ENCODE peak calls at places on chromosomes 11 and 22, in nine cellular contexts. One of them, this sample, is unnamed.

GRCh38 chr11:19474954-19475811 is 234.4 kb upstream of the E2F8 start:
- DNase-seq in activated T-helper 1 cell treated with Interleukin-2 at 50 U/mL for 16 hours: no peak
- DNase-seq in lower leg skin: no peak
- DNase-seq in nephron progenitor cell: no peak
- DNase-seq in activated CD8-positive, alpha-beta T cell treated with anti-CD3 and anti-CD28 coated beads, Interleukin-2, amount 10 ng/mL, durations not matched to agents 7 days and 5 days: no peak
- DNase-seq in NCI-H1105 treated with DMSO at 0.1 percent for 48 hours: no peak
- DNase-seq in stimulated activated CD8-positive, alpha-beta memory T cell treated with anti-CD3 and anti-CD28 coated beads, Interleukin-15, amount 100 ng/mL, for 4 hours: no peak
- DNase-seq in OCI-M1: no peak
- DNase-seq in prostate gland: no peak
- DNase-seq in this sample: no peak

GRCh38 chr11:10688401-10688800 is 5.2 kb downstream of the IRAG1 start:
- DNase-seq in activated T-helper 1 cell treated with Interleukin-2 at 50 U/mL for 16 hours: no peak
- DNase-seq in lower leg skin: no peak
- DNase-seq in nephron progenitor cell: no peak
- DNase-seq in activated CD8-positive, alpha-beta T cell treated with anti-CD3 and anti-CD28 coated beads, Interleukin-2, amount 10 ng/mL, durations not matched to agents 7 days and 5 days: no peak
- DNase-seq in NCI-H1105 treated with DMSO at 0.1 percent for 48 hours: no peak
- DNase-seq in stimulated activated CD8-positive, alpha-beta memory T cell treated with anti-CD3 and anti-CD28 coated beads, Interleukin-15, amount 100 ng/mL, for 4 hours: no peak
- DNase-seq in OCI-M1: peak; percentile 24
- DNase-seq in prostate gland: no peak
- DNase-seq in this sample: no peak

GRCh38 chr22:39556970-39557811 is 13.4 kb upstream of the CACNA1I start:
- DNase-seq in activated T-helper 1 cell treated with Interleukin-2 at 50 U/mL for 16 hours: peak; percentile 19
- DNase-seq in lower leg skin: no peak
- DNase-seq in nephron progenitor cell: peak; percentile 68
- DNase-seq in activated CD8-positive, alpha-beta T cell treated with anti-CD3 and anti-CD28 coated beads, Interleukin-2, amount 10 ng/mL, durations not matched to agents 7 days and 5 days: peak; percentile 51
- DNase-seq in NCI-H1105 treated with DMSO at 0.1 percent for 48 hours: peak; percentile 13
- DNase-seq in stimulated activated CD8-positive, alpha-beta memory T cell treated with anti-CD3 and anti-CD28 coated beads, Interleukin-15, amount 100 ng/mL, for 4 hours: no peak
- DNase-seq in OCI-M1: peak; percentile 52
- DNase-seq in prostate gland: no peak
- DNase-seq in this sample: peak; percentile 23

GRCh38 chr11:130531061-130531460 is 82.6 kb downstream of the ADAMTS15 start:
- DNase-seq in activated T-helper 1 cell treated with Interleukin-2 at 50 U/mL for 16 hours: no peak
- DNase-seq in lower leg skin: no peak
- DNase-seq in nephron progenitor cell: no peak
- DNase-seq in activated CD8-positive, alpha-beta T cell treated with anti-CD3 and anti-CD28 coated beads, Interleukin-2, amount 10 ng/mL, durations not matched to agents 7 days and 5 days: no peak
- DNase-seq in NCI-H1105 treated with DMSO at 0.1 percent for 48 hours: no peak
- DNase-seq in stimulated activated CD8-positive, alpha-beta memory T cell treated with anti-CD3 and anti-CD28 coated beads, Interleukin-15, amount 100 ng/mL, for 4 hours: no peak
- DNase-seq in OCI-M1: no peak
- DNase-seq in prostate gland: no peak
- DNase-seq in this sample: no peak

GRCh38 chr22:28889625-28890024 is 6.3 kb downstream of the ZNRF3 start:
- DNase-seq in activated T-helper 1 cell treated with Interleukin-2 at 50 U/mL for 16 hours: no peak
- DNase-seq in lower leg skin: peak; percentile 17
- DNase-seq in nephron progenitor cell: no peak
- DNase-seq in activated CD8-positive, alpha-beta T cell treated with anti-CD3 and anti-CD28 coated beads, Interleukin-2, amount 10 ng/mL, durations not matched to agents 7 days and 5 days: no peak
- DNase-seq in NCI-H1105 treated with DMSO at 0.1 percent for 48 hours: no peak
- DNase-seq in stimulated activated CD8-positive, alpha-beta memory T cell treated with anti-CD3 and anti-CD28 coated beads, Interleukin-15, amount 100 ng/mL, for 4 hours: no peak
- DNase-seq in OCI-M1: no peak
- DNase-seq in prostate gland: no peak
- DNase-seq in this sample: no peak

GRCh38 chr11:70477607-70478006 is 79.3 kb downstream of the CTTN start:
- DNase-seq in activated T-helper 1 cell treated with Interleukin-2 at 50 U/mL for 16 hours: no peak
- DNase-seq in lower leg skin: no peak
- DNase-seq in nephron progenitor cell: no peak
- DNase-seq in activated CD8-positive, alpha-beta T cell treated with anti-CD3 and anti-CD28 coated beads, Interleukin-2, amount 10 ng/mL, durations not matched to agents 7 days and 5 days: no peak
- DNase-seq in NCI-H1105 treated with DMSO at 0.1 percent for 48 hours: peak; percentile 29
- DNase-seq in stimulated activated CD8-positive, alpha-beta memory T cell treated with anti-CD3 and anti-CD28 coated beads, Interleukin-15, amount 100 ng/mL, for 4 hours: no peak
- DNase-seq in OCI-M1: no peak
- DNase-seq in prostate gland: no peak
- DNase-seq in this sample: no peak

GRCh38 chr22:42688241-42688913 is 32.3 kb downstream of the A4GALT start:
- DNase-seq in activated T-helper 1 cell treated with Interleukin-2 at 50 U/mL for 16 hours: no peak
- DNase-seq in lower leg skin: peak; percentile 97
- DNase-seq in nephron progenitor cell: peak; percentile 78
- DNase-seq in activated CD8-positive, alpha-beta T cell treated with anti-CD3 and anti-CD28 coated beads, Interleukin-2, amount 10 ng/mL, durations not matched to agents 7 days and 5 days: no peak
- DNase-seq in NCI-H1105 treated with DMSO at 0.1 percent for 48 hours: peak; percentile 19
- DNase-seq in stimulated activated CD8-positive, alpha-beta memory T cell treated with anti-CD3 and anti-CD28 coated beads, Interleukin-15, amount 100 ng/mL, for 4 hours: no peak
- DNase-seq in OCI-M1: peak; percentile 66
- DNase-seq in prostate gland: peak; percentile 95
- DNase-seq in this sample: no peak

GRCh38 chr22:30582788-30583575 is 8.5 kb upstream of the GAL3ST1 start:
- DNase-seq in activated T-helper 1 cell treated with Interleukin-2 at 50 U/mL for 16 hours: no peak
- DNase-seq in lower leg skin: no peak
- DNase-seq in nephron progenitor cell: no peak
- DNase-seq in activated CD8-positive, alpha-beta T cell treated with anti-CD3 and anti-CD28 coated beads, Interleukin-2, amount 10 ng/mL, durations not matched to agents 7 days and 5 days: no peak
- DNase-seq in NCI-H1105 treated with DMSO at 0.1 percent for 48 hours: no peak
- DNase-seq in stimulated activated CD8-positive, alpha-beta memory T cell treated with anti-CD3 and anti-CD28 coated beads, Interleukin-15, amount 100 ng/mL, for 4 hours: no peak
- DNase-seq in OCI-M1: no peak
- DNase-seq in prostate gland: no peak
- DNase-seq in this sample: no peak

GRCh38 chr11:117513666-117514065 is 186.0 kb downstream of the CEP164 start:
- DNase-seq in activated T-helper 1 cell treated with Interleukin-2 at 50 U/mL for 16 hours: no peak
- DNase-seq in lower leg skin: no peak
- DNase-seq in nephron progenitor cell: no peak
- DNase-seq in activated CD8-positive, alpha-beta T cell treated with anti-CD3 and anti-CD28 coated beads, Interleukin-2, amount 10 ng/mL, durations not matched to agents 7 days and 5 days: no peak
- DNase-seq in NCI-H1105 treated with DMSO at 0.1 percent for 48 hours: no peak
- DNase-seq in stimulated activated CD8-positive, alpha-beta memory T cell treated with anti-CD3 and anti-CD28 coated beads, Interleukin-15, amount 100 ng/mL, for 4 hours: no peak
- DNase-seq in OCI-M1: no peak
- DNase-seq in prostate gland: no peak
- DNase-seq in this sample: no peak

GRCh38 chr11:69344570-69345145 is 50.7 kb downstream of the MYEOV start:
- DNase-seq in activated T-helper 1 cell treated with Interleukin-2 at 50 U/mL for 16 hours: no peak
- DNase-seq in lower leg skin: peak; percentile 75
- DNase-seq in nephron progenitor cell: no peak
- DNase-seq in activated CD8-positive, alpha-beta T cell treated with anti-CD3 and anti-CD28 coated beads, Interleukin-2, amount 10 ng/mL, durations not matched to agents 7 days and 5 days: peak; percentile 15
- DNase-seq in NCI-H1105 treated with DMSO at 0.1 percent for 48 hours: no peak
- DNase-seq in stimulated activated CD8-positive, alpha-beta memory T cell treated with anti-CD3 and anti-CD28 coated beads, Interleukin-15, amount 100 ng/mL, for 4 hours: no peak
- DNase-seq in OCI-M1: no peak
- DNase-seq in prostate gland: no peak
- DNase-seq in this sample: no peak

GRCh38 chr11:126837581-126837980 is 163.0 kb downstream of the KIRREL3 start:
- DNase-seq in activated T-helper 1 cell treated with Interleukin-2 at 50 U/mL for 16 hours: no peak
- DNase-seq in lower leg skin: no peak
- DNase-seq in nephron progenitor cell: no peak
- DNase-seq in activated CD8-positive, alpha-beta T cell treated with anti-CD3 and anti-CD28 coated beads, Interleukin-2, amount 10 ng/mL, durations not matched to agents 7 days and 5 days: no peak
- DNase-seq in NCI-H1105 treated with DMSO at 0.1 percent for 48 hours: no peak
- DNase-seq in stimulated activated CD8-positive, alpha-beta memory T cell treated with anti-CD3 and anti-CD28 coated beads, Interleukin-15, amount 100 ng/mL, for 4 hours: no peak
- DNase-seq in OCI-M1: no peak
- DNase-seq in prostate gland: no peak
- DNase-seq in this sample: no peak

GRCh38 chr11:30553521-30554110 is 32.5 kb downstream of the MPPED2 start:
- DNase-seq in activated T-helper 1 cell treated with Interleukin-2 at 50 U/mL for 16 hours: no peak
- DNase-seq in lower leg skin: no peak
- DNase-seq in nephron progenitor cell: no peak
- DNase-seq in activated CD8-positive, alpha-beta T cell treated with anti-CD3 and anti-CD28 coated beads, Interleukin-2, amount 10 ng/mL, durations not matched to agents 7 days and 5 days: no peak
- DNase-seq in NCI-H1105 treated with DMSO at 0.1 percent for 48 hours: no peak
- DNase-seq in stimulated activated CD8-positive, alpha-beta memory T cell treated with anti-CD3 and anti-CD28 coated beads, Interleukin-15, amount 100 ng/mL, for 4 hours: no peak
- DNase-seq in OCI-M1: no peak
- DNase-seq in prostate gland: no peak
- DNase-seq in this sample: no peak

GRCh38 chr11:66598993-66599392 is 6.0 kb downstream of the CCS start:
- DNase-seq in activated T-helper 1 cell treated with Interleukin-2 at 50 U/mL for 16 hours: no peak
- DNase-seq in lower leg skin: no peak
- DNase-seq in nephron progenitor cell: no peak
- DNase-seq in activated CD8-positive, alpha-beta T cell treated with anti-CD3 and anti-CD28 coated beads, Interleukin-2, amount 10 ng/mL, durations not matched to agents 7 days and 5 days: no peak
- DNase-seq in NCI-H1105 treated with DMSO at 0.1 percent for 48 hours: no peak
- DNase-seq in stimulated activated CD8-positive, alpha-beta memory T cell treated with anti-CD3 and anti-CD28 coated beads, Interleukin-15, amount 100 ng/mL, for 4 hours: no peak
- DNase-seq in OCI-M1: no peak
- DNase-seq in prostate gland: no peak
- DNase-seq in this sample: no peak

GRCh38 chr11:73271936-73272679 is at the start of gene P2RY6:
- DNase-seq in activated T-helper 1 cell treated with Interleukin-2 at 50 U/mL for 16 hours: no peak
- DNase-seq in lower leg skin: peak; percentile 83
- DNase-seq in nephron progenitor cell: peak; percentile 1
- DNase-seq in activated CD8-positive, alpha-beta T cell treated with anti-CD3 and anti-CD28 coated beads, Interleukin-2, amount 10 ng/mL, durations not matched to agents 7 days and 5 days: no peak
- DNase-seq in NCI-H1105 treated with DMSO at 0.1 percent for 48 hours: no peak
- DNase-seq in stimulated activated CD8-positive, alpha-beta memory T cell treated with anti-CD3 and anti-CD28 coated beads, Interleukin-15, amount 100 ng/mL, for 4 hours: no peak
- DNase-seq in OCI-M1: peak; percentile 79
- DNase-seq in prostate gland: no peak
- DNase-seq in this sample: no peak

GRCh38 chr22:24496234-24496633 is 1.1 kb downstream of the UPB1 start:
- DNase-seq in activated T-helper 1 cell treated with Interleukin-2 at 50 U/mL for 16 hours: no peak
- DNase-seq in lower leg skin: no peak
- DNase-seq in nephron progenitor cell: no peak
- DNase-seq in activated CD8-positive, alpha-beta T cell treated with anti-CD3 and anti-CD28 coated beads, Interleukin-2, amount 10 ng/mL, durations not matched to agents 7 days and 5 days: no peak
- DNase-seq in NCI-H1105 treated with DMSO at 0.1 percent for 48 hours: no peak
- DNase-seq in stimulated activated CD8-positive, alpha-beta memory T cell treated with anti-CD3 and anti-CD28 coated beads, Interleukin-15, amount 100 ng/mL, for 4 hours: no peak
- DNase-seq in OCI-M1: no peak
- DNase-seq in prostate gland: no peak
- DNase-seq in this sample: no peak

GRCh38 chr11:114796954-114797721 is 118.8 kb downstream of the NXPE2 start:
- DNase-seq in activated T-helper 1 cell treated with Interleukin-2 at 50 U/mL for 16 hours: no peak
- DNase-seq in lower leg skin: no peak
- DNase-seq in nephron progenitor cell: no peak
- DNase-seq in activated CD8-positive, alpha-beta T cell treated with anti-CD3 and anti-CD28 coated beads, Interleukin-2, amount 10 ng/mL, durations not matched to agents 7 days and 5 days: no peak
- DNase-seq in NCI-H1105 treated with DMSO at 0.1 percent for 48 hours: no peak
- DNase-seq in stimulated activated CD8-positive, alpha-beta memory T cell treated with anti-CD3 and anti-CD28 coated beads, Interleukin-15, amount 100 ng/mL, for 4 hours: no peak
- DNase-seq in OCI-M1: no peak
- DNase-seq in prostate gland: no peak
- DNase-seq in this sample: no peak

GRCh38 chr11:74630043-74630442 is 37.7 kb downstream of the POLD3 start:
- DNase-seq in activated T-helper 1 cell treated with Interleukin-2 at 50 U/mL for 16 hours: no peak
- DNase-seq in lower leg skin: no peak
- DNase-seq in nephron progenitor cell: no peak
- DNase-seq in activated CD8-positive, alpha-beta T cell treated with anti-CD3 and anti-CD28 coated beads, Interleukin-2, amount 10 ng/mL, durations not matched to agents 7 days and 5 days: no peak
- DNase-seq in NCI-H1105 treated with DMSO at 0.1 percent for 48 hours: no peak
- DNase-seq in stimulated activated CD8-positive, alpha-beta memory T cell treated with anti-CD3 and anti-CD28 coated beads, Interleukin-15, amount 100 ng/mL, for 4 hours: no peak
- DNase-seq in OCI-M1: no peak
- DNase-seq in prostate gland: no peak
- DNase-seq in this sample: no peak

GRCh38 chr22:35756722-35757121 is 39.0 kb downstream of the APOL5 start:
- DNase-seq in activated T-helper 1 cell treated with Interleukin-2 at 50 U/mL for 16 hours: no peak
- DNase-seq in lower leg skin: no peak
- DNase-seq in nephron progenitor cell: no peak
- DNase-seq in activated CD8-positive, alpha-beta T cell treated with anti-CD3 and anti-CD28 coated beads, Interleukin-2, amount 10 ng/mL, durations not matched to agents 7 days and 5 days: no peak
- DNase-seq in NCI-H1105 treated with DMSO at 0.1 percent for 48 hours: no peak
- DNase-seq in stimulated activated CD8-positive, alpha-beta memory T cell treated with anti-CD3 and anti-CD28 coated beads, Interleukin-15, amount 100 ng/mL, for 4 hours: no peak
- DNase-seq in OCI-M1: no peak
- DNase-seq in prostate gland: no peak
- DNase-seq in this sample: no peak

GRCh38 chr11:3188496-3189192 is 23.5 kb upstream of the OSBPL5 start:
- DNase-seq in activated T-helper 1 cell treated with Interleukin-2 at 50 U/mL for 16 hours: no peak
- DNase-seq in lower leg skin: peak; percentile 54
- DNase-seq in nephron progenitor cell: no peak
- DNase-seq in activated CD8-positive, alpha-beta T cell treated with anti-CD3 and anti-CD28 coated beads, Interleukin-2, amount 10 ng/mL, durations not matched to agents 7 days and 5 days: no peak
- DNase-seq in NCI-H1105 treated with DMSO at 0.1 percent for 48 hours: no peak
- DNase-seq in stimulated activated CD8-positive, alpha-beta memory T cell treated with anti-CD3 and anti-CD28 coated beads, Interleukin-15, amount 100 ng/mL, for 4 hours: no peak
- DNase-seq in OCI-M1: no peak
- DNase-seq in prostate gland: no peak
- DNase-seq in this sample: no peak

GRCh38 chr11:104672897-104673296 is 225.4 kb downstream of the CASP12 start:
- DNase-seq in activated T-helper 1 cell treated with Interleukin-2 at 50 U/mL for 16 hours: no peak
- DNase-seq in lower leg skin: no peak
- DNase-seq in nephron progenitor cell: no peak
- DNase-seq in activated CD8-positive, alpha-beta T cell treated with anti-CD3 and anti-CD28 coated beads, Interleukin-2, amount 10 ng/mL, durations not matched to agents 7 days and 5 days: no peak
- DNase-seq in NCI-H1105 treated with DMSO at 0.1 percent for 48 hours: no peak
- DNase-seq in stimulated activated CD8-positive, alpha-beta memory T cell treated with anti-CD3 and anti-CD28 coated beads, Interleukin-15, amount 100 ng/mL, for 4 hours: no peak
- DNase-seq in OCI-M1: no peak
- DNase-seq in prostate gland: no peak
- DNase-seq in this sample: no peak

GRCh38 chr11:133163463-133164419 is 368.6 kb downstream of the OPCML start:
- DNase-seq in activated T-helper 1 cell treated with Interleukin-2 at 50 U/mL for 16 hours: no peak
- DNase-seq in lower leg skin: peak; percentile 26
- DNase-seq in nephron progenitor cell: peak; percentile 21
- DNase-seq in activated CD8-positive, alpha-beta T cell treated with anti-CD3 and anti-CD28 coated beads, Interleukin-2, amount 10 ng/mL, durations not matched to agents 7 days and 5 days: peak; percentile 23
- DNase-seq in NCI-H1105 treated with DMSO at 0.1 percent for 48 hours: peak; percentile 81
- DNase-seq in stimulated activated CD8-positive, alpha-beta memory T cell treated with anti-CD3 and anti-CD28 coated beads, Interleukin-15, amount 100 ng/mL, for 4 hours: no peak
- DNase-seq in OCI-M1: peak; percentile 83
- DNase-seq in prostate gland: peak; percentile 20
- DNase-seq in this sample: no peak

GRCh38 chr22:35863432-35863831 is 145.8 kb downstream of the APOL5 start:
- DNase-seq in activated T-helper 1 cell treated with Interleukin-2 at 50 U/mL for 16 hours: no peak
- DNase-seq in lower leg skin: no peak
- DNase-seq in nephron progenitor cell: no peak
- DNase-seq in activated CD8-positive, alpha-beta T cell treated with anti-CD3 and anti-CD28 coated beads, Interleukin-2, amount 10 ng/mL, durations not matched to agents 7 days and 5 days: no peak
- DNase-seq in NCI-H1105 treated with DMSO at 0.1 percent for 48 hours: peak; percentile 35
- DNase-seq in stimulated activated CD8-positive, alpha-beta memory T cell treated with anti-CD3 and anti-CD28 coated beads, Interleukin-15, amount 100 ng/mL, for 4 hours: no peak
- DNase-seq in OCI-M1: peak; percentile 19
- DNase-seq in prostate gland: no peak
- DNase-seq in this sample: no peak

GRCh38 chr11:124798991-124799383 is 1.2 kb downstream of the MSANTD2 start:
- DNase-seq in activated T-helper 1 cell treated with Interleukin-2 at 50 U/mL for 16 hours: no peak
- DNase-seq in lower leg skin: no peak
- DNase-seq in nephron progenitor cell: peak; percentile 9
- DNase-seq in activated CD8-positive, alpha-beta T cell treated with anti-CD3 and anti-CD28 coated beads, Interleukin-2, amount 10 ng/mL, durations not matched to agents 7 days and 5 days: no peak
- DNase-seq in NCI-H1105 treated with DMSO at 0.1 percent for 48 hours: no peak
- DNase-seq in stimulated activated CD8-positive, alpha-beta memory T cell treated with anti-CD3 and anti-CD28 coated beads, Interleukin-15, amount 100 ng/mL, for 4 hours: no peak
- DNase-seq in OCI-M1: no peak
- DNase-seq in prostate gland: no peak
- DNase-seq in this sample: no peak

GRCh38 chr22:23062616-23063538 is 7.4 kb upstream of the GNAZ start:
- DNase-seq in activated T-helper 1 cell treated with Interleukin-2 at 50 U/mL for 16 hours: no peak
- DNase-seq in lower leg skin: peak; percentile 73
- DNase-seq in nephron progenitor cell: no peak
- DNase-seq in activated CD8-positive, alpha-beta T cell treated with anti-CD3 and anti-CD28 coated beads, Interleukin-2, amount 10 ng/mL, durations not matched to agents 7 days and 5 days: no peak
- DNase-seq in NCI-H1105 treated with DMSO at 0.1 percent for 48 hours: no peak
- DNase-seq in stimulated activated CD8-positive, alpha-beta memory T cell treated with anti-CD3 and anti-CD28 coated beads, Interleukin-15, amount 100 ng/mL, for 4 hours: no peak
- DNase-seq in OCI-M1: no peak
- DNase-seq in prostate gland: no peak
- DNase-seq in this sample: no peak

GRCh38 chr11:114060402-114061052 is 1.0 kb downstream of the ZBTB16 start:
- DNase-seq in activated T-helper 1 cell treated with Interleukin-2 at 50 U/mL for 16 hours: no peak
- DNase-seq in lower leg skin: peak; percentile 88
- DNase-seq in nephron progenitor cell: peak; percentile 72
- DNase-seq in activated CD8-positive, alpha-beta T cell treated with anti-CD3 and anti-CD28 coated beads, Interleukin-2, amount 10 ng/mL, durations not matched to agents 7 days and 5 days: peak; percentile 47
- DNase-seq in NCI-H1105 treated with DMSO at 0.1 percent for 48 hours: peak; percentile 34
- DNase-seq in stimulated activated CD8-positive, alpha-beta memory T cell treated with anti-CD3 and anti-CD28 coated beads, Interleukin-15, amount 100 ng/mL, for 4 hours: no peak
- DNase-seq in OCI-M1: peak; percentile 80
- DNase-seq in prostate gland: no peak
- DNase-seq in this sample: no peak

GRCh38 chr11:111969344-111969743 is 32.2 kb downstream of the DIXDC1 start:
- DNase-seq in activated T-helper 1 cell treated with Interleukin-2 at 50 U/mL for 16 hours: no peak
- DNase-seq in lower leg skin: no peak
- DNase-seq in nephron progenitor cell: no peak
- DNase-seq in activated CD8-positive, alpha-beta T cell treated with anti-CD3 and anti-CD28 coated beads, Interleukin-2, amount 10 ng/mL, durations not matched to agents 7 days and 5 days: no peak
- DNase-seq in NCI-H1105 treated with DMSO at 0.1 percent for 48 hours: no peak
- DNase-seq in stimulated activated CD8-positive, alpha-beta memory T cell treated with anti-CD3 and anti-CD28 coated beads, Interleukin-15, amount 100 ng/mL, for 4 hours: no peak
- DNase-seq in OCI-M1: no peak
- DNase-seq in prostate gland: no peak
- DNase-seq in this sample: no peak

GRCh38 chr11:109785714-109786113 is 307.5 kb upstream of the ZC3H12C start:
- DNase-seq in activated T-helper 1 cell treated with Interleukin-2 at 50 U/mL for 16 hours: no peak
- DNase-seq in lower leg skin: no peak
- DNase-seq in nephron progenitor cell: no peak
- DNase-seq in activated CD8-positive, alpha-beta T cell treated with anti-CD3 and anti-CD28 coated beads, Interleukin-2, amount 10 ng/mL, durations not matched to agents 7 days and 5 days: no peak
- DNase-seq in NCI-H1105 treated with DMSO at 0.1 percent for 48 hours: peak; percentile 42
- DNase-seq in stimulated activated CD8-positive, alpha-beta memory T cell treated with anti-CD3 and anti-CD28 coated beads, Interleukin-15, amount 100 ng/mL, for 4 hours: no peak
- DNase-seq in OCI-M1: no peak
- DNase-seq in prostate gland: no peak
- DNase-seq in this sample: no peak

GRCh38 chr11:102396708-102397563 is 49.9 kb downstream of the BIRC2 start:
- DNase-seq in activated T-helper 1 cell treated with Interleukin-2 at 50 U/mL for 16 hours: no peak
- DNase-seq in lower leg skin: no peak
- DNase-seq in nephron progenitor cell: no peak
- DNase-seq in activated CD8-positive, alpha-beta T cell treated with anti-CD3 and anti-CD28 coated beads, Interleukin-2, amount 10 ng/mL, durations not matched to agents 7 days and 5 days: no peak
- DNase-seq in NCI-H1105 treated with DMSO at 0.1 percent for 48 hours: no peak
- DNase-seq in stimulated activated CD8-positive, alpha-beta memory T cell treated with anti-CD3 and anti-CD28 coated beads, Interleukin-15, amount 100 ng/mL, for 4 hours: no peak
- DNase-seq in OCI-M1: no peak
- DNase-seq in prostate gland: no peak
- DNase-seq in this sample: no peak

GRCh38 chr11:95516786-95517185 is 272.8 kb downstream of the FAM76B start:
- DNase-seq in activated T-helper 1 cell treated with Interleukin-2 at 50 U/mL for 16 hours: no peak
- DNase-seq in lower leg skin: no peak
- DNase-seq in nephron progenitor cell: no peak
- DNase-seq in activated CD8-positive, alpha-beta T cell treated with anti-CD3 and anti-CD28 coated beads, Interleukin-2, amount 10 ng/mL, durations not matched to agents 7 days and 5 days: no peak
- DNase-seq in NCI-H1105 treated with DMSO at 0.1 percent for 48 hours: no peak
- DNase-seq in stimulated activated CD8-positive, alpha-beta memory T cell treated with anti-CD3 and anti-CD28 coated beads, Interleukin-15, amount 100 ng/mL, for 4 hours: no peak
- DNase-seq in OCI-M1: no peak
- DNase-seq in prostate gland: no peak
- DNase-seq in this sample: no peak

GRCh38 chr11:75777461-75778110 is 9.0 kb downstream of the DGAT2 start:
- DNase-seq in activated T-helper 1 cell treated with Interleukin-2 at 50 U/mL for 16 hours: no peak
- DNase-seq in lower leg skin: no peak
- DNase-seq in nephron progenitor cell: no peak
- DNase-seq in activated CD8-positive, alpha-beta T cell treated with anti-CD3 and anti-CD28 coated beads, Interleukin-2, amount 10 ng/mL, durations not matched to agents 7 days and 5 days: peak; percentile 31
- DNase-seq in NCI-H1105 treated with DMSO at 0.1 percent for 48 hours: no peak
- DNase-seq in stimulated activated CD8-positive, alpha-beta memory T cell treated with anti-CD3 and anti-CD28 coated beads, Interleukin-15, amount 100 ng/mL, for 4 hours: no peak
- DNase-seq in OCI-M1: peak; percentile 57
- DNase-seq in prostate gland: no peak
- DNase-seq in this sample: no peak

GRCh38 chr11:64165842-64166635 is at the start of gene MACROD1:
- DNase-seq in activated T-helper 1 cell treated with Interleukin-2 at 50 U/mL for 16 hours: peak; percentile 63
- DNase-seq in lower leg skin: peak; percentile 97
- DNase-seq in nephron progenitor cell: peak; percentile 80
- DNase-seq in activated CD8-positive, alpha-beta T cell treated with anti-CD3 and anti-CD28 coated beads, Interleukin-2, amount 10 ng/mL, durations not matched to agents 7 days and 5 days: peak; percentile 88
- DNase-seq in NCI-H1105 treated with DMSO at 0.1 percent for 48 hours: peak; percentile 82
- DNase-seq in stimulated activated CD8-positive, alpha-beta memory T cell treated with anti-CD3 and anti-CD28 coated beads, Interleukin-15, amount 100 ng/mL, for 4 hours: peak; percentile 73
- DNase-seq in OCI-M1: peak; percentile 92
- DNase-seq in prostate gland: peak; percentile 95
- DNase-seq in this sample: peak; percentile 58